ENCODE peak calls at places on chromosomes 6 and 20, in eight cellular contexts. I, G, E, S, V, M, Y and A are unnamed samples.

GRCh38 chr20:59827138-59828056 is 106.0 kb downstream of the SYCP2 start:
- DNase-seq in E (no peak), Y (peak; percentile 20), G (peak; percentile 21), I (no peak), M (no peak), S (no peak), V (no peak), A (peak; percentile 18)

GRCh38 chr6:33321227-33321626 is 3.7 kb upstream of the ZBTB22 start:
- DNase-seq in Y (no peak), G (no peak), V (no peak), E (no peak), M (no peak), I (no peak), S (no peak), A (no peak)

GRCh38 chr6:43402819-43403218 is 24.5 kb upstream of the ABCC10 start:
- DNase-seq in M (no peak), S (no peak), V (no peak), Y (no peak), I (no peak), G (no peak), E (no peak), A (no peak)

GRCh38 chr6:137766596-137767370 is 100.3 kb upstream of the TNFAIP3 start:
- DNase-seq in Y (no peak), I (no peak), V (no peak), E (no peak), S (no peak), G (no peak), M (no peak), A (no peak)

GRCh38 chr20:15992564-15992963 is 580.7 kb downstream of the KIF16B start:
- DNase-seq in G (no peak), I (no peak), E (no peak), Y (no peak), V (no peak), S (no peak), M (no peak), A (no peak)

GRCh38 chr20:60653111-60653845 is 598.8 kb upstream of the CDH4 start:
- DNase-seq in V (no peak), Y (no peak), G (no peak), I (no peak), S (no peak), M (no peak), E (no peak), A (no peak)

GRCh38 chr20:59785986-59786753 is 147.3 kb downstream of the SYCP2 start:
- DNase-seq in I (peak; percentile 31), Y (peak; percentile 9), S (no peak), E (no peak), G (no peak), V (no peak), M (no peak), A (peak; percentile 8)

GRCh38 chr6:148431413-148431812 is 88.8 kb downstream of the SASH1 start:
- DNase-seq in I (no peak), V (no peak), S (no peak), E (no peak), G (no peak), Y (no peak), M (no peak), A (no peak)

GRCh38 chr20:52098186-52098585 is 93.4 kb downstream of the ZFP64 start:
- DNase-seq in Y (no peak), I (no peak), V (no peak), E (no peak), M (no peak), G (no peak), S (no peak), A (no peak)

GRCh38 chr6:116662186-116662585 is 6.4 kb downstream of the ZUP1 start:
- DNase-seq in Y (no peak), M (no peak), S (no peak), V (no peak), G (no peak), E (no peak), I (no peak), A (no peak)

GRCh38 chr6:111032493-111033140 is 50.8 kb downstream of the RPF2 start:
- DNase-seq in G (no peak), S (no peak), V (peak; percentile 17), I (no peak), E (no peak), M (no peak), Y (no peak), A (no peak)

GRCh38 chr6:31397901-31398300 is 5.5 kb upstream of the MICA start:
- DNase-seq in M (no peak), V (no peak), G (no peak), I (no peak), Y (no peak), S (no peak), E (no peak), A (no peak)

GRCh38 chr6:18405477-18406293 is 18.5 kb downstream of the RNF144B start:
- DNase-seq in I (no peak), Y (no peak), M (no peak), E (no peak), V (no peak), G (no peak), S (no peak), A (no peak)

GRCh38 chr20:46062151-46062550 is 27.6 kb downstream of the NCOA5 start:
- DNase-seq in Y (no peak), G (no peak), I (no peak), S (no peak), E (peak; percentile 26), M (no peak), V (no peak), A (no peak)

GRCh38 chr20:37870294-37870693 is 32.6 kb upstream of the VSTM2L start:
- DNase-seq in E (no peak), Y (no peak), I (no peak), M (no peak), G (no peak), S (peak; percentile 15), V (no peak), A (no peak)

GRCh38 chr6:15769471-15770088 is 106.8 kb upstream of the DTNBP1 start:
- DNase-seq in E (no peak), S (no peak), M (no peak), Y (no peak), G (no peak), V (no peak), I (no peak), A (no peak)

GRCh38 chr6:15775741-15776140 is 112.9 kb upstream of the DTNBP1 start:
- DNase-seq in S (no peak), G (no peak), E (no peak), I (no peak), M (no peak), V (no peak), Y (no peak), A (no peak)

GRCh38 chr6:15774011-15774410 is 111.2 kb upstream of the DTNBP1 start:
- DNase-seq in E (no peak), Y (no peak), S (no peak), G (no peak), M (no peak), I (no peak), V (no peak), A (no peak)

GRCh38 chr6:15775076-15775634 is 112.3 kb upstream of the DTNBP1 start:
- DNase-seq in S (no peak), I (no peak), E (no peak), G (no peak), Y (no peak), M (no peak), V (no peak), A (no peak)

DNA sequence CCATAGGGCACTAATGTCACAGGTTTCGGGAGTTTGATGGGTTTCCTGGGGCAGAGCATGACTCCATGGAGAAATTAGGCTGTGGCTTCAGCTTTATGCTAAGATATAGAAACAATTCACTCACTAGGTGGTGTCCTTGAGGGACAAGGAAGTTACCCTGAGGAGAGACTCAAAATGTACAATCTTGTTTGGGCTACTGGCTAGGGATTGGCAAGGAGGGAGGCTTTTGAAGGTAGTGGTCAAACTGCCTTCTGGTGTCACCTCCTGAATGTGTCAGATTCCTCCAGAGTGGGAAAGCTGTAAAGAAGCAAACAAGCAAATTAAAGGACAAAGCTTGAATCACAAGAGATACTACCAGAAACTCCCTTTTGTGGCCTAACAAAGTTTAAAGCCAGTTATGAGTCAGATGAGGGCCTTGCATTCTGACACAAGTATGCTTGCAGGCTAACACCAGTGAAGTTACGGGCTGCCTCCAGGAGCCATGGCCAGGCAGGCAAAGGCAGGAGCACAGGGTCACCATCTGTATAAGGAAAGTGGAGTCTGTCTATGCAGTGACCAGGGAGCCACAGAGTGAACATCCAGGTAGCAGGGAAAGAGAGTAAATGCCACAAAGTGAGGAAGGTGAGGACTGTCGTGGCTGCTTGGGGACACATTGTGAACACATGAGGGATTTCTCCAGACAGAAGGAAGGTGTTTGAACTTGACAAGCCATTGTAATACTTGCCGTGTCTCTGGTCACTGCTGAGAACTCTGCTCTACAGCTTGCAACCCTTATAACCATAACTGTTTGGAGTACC is 107.7 kb upstream of the DTNBP1 start:
- DNase-seq in M (peak; percentile 38), E (no peak), G (no peak), V (no peak), Y (no peak), I (no peak), S (no peak), A (peak; percentile 50)
- TF ChIP-seq CTCF in M (no peak), E (no peak), G (no peak), V (no peak), Y (no peak), I (no peak), S (no peak), A (peak; percentile 5)

GRCh38 chr6:47772359-47772758 is 9.5 kb upstream of the OPN5 start:
- DNase-seq in Y (no peak), M (no peak), E (no peak), I (no peak), G (no peak), S (no peak), V (no peak), A (no peak)
- TF ChIP-seq CTCF in Y (no peak), M (no peak), E (no peak), I (no peak), G (no peak), S (no peak), V (no peak), A (no peak)

GRCh38 chr20:237479-237878 is 10.4 kb downstream of the DEFB129 start:
- DNase-seq in M (peak; percentile 41), G (peak; percentile 49), E (peak; percentile 42), I (no peak), V (no peak), S (no peak), Y (no peak), A (peak; percentile 27)

GRCh38 chr20:237918-238317 is 10.9 kb downstream of the DEFB129 start:
- DNase-seq in M (no peak), I (no peak), E (no peak), G (no peak), Y (no peak), S (no peak), V (no peak), A (no peak)

DNA sequence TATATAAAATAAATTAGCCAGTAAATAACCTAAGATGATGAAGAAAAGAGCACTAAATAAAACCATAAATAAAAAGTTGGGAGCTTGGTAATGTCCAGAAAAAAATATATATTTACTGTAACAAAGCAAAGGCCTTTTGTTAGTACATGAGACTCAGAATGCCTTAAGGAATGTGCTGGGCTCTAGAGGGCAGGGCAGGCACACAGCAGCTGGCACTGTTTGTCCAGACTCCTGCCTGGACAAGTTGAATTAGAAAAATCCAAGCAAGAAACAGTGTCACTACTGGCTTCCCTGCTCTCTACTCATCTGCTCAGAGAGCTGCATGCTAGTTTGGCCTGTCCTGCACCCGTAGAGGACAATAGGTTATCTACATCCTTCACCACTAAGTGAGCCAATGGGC is 8.8 kb downstream of the DEFB129 start:
- DNase-seq in E (no peak), G (peak; percentile 23), V (peak; percentile 14), M (no peak), Y (no peak), I (no peak), S (no peak), A (no peak)
- TF ChIP-seq CTCF in E (no peak), G (no peak), V (peak; percentile 13), M (no peak), Y (peak; percentile 15), I (no peak), S (no peak), A (no peak)

GRCh38 chr6:39451831-39452230 is 129.3 kb upstream of the KCNK16 start:
- DNase-seq in M (peak; percentile 29), V (no peak), E (no peak), S (no peak), Y (peak; percentile 46), G (no peak), I (no peak), A (peak; percentile 31)
- TF ChIP-seq CTCF in M (peak; percentile 47), V (no peak), E (no peak), S (no peak), Y (peak; percentile 82), G (no peak), I (peak; percentile 62), A (peak; percentile 31)